ENCODE peak calls at places on chromosomes 16 and 17, in six cellular contexts. A is T-helper 9 cell, R is H7, I is anterior cingulate cortex, H is KG1, F is esophagus squamous epithelium. L is an unnamed sample.

GRCh38 chr17:20995873-20996723 is 46.7 kb downstream of the USP22 start:
- DNase-seq in R (no peak), H (no peak), I (no peak), A (no peak), F (no peak), L (no peak)

GRCh38 chr17:82864721-82865240 is 25.0 kb upstream of the ZNF750 start:
- DNase-seq in H (no peak), F (no peak), I (no peak), R (no peak), A (no peak), L (no peak)

GRCh38 chr16:89837014-89837546 is 8.8 kb downstream of the SPIRE2 start:
- DNase-seq in R (peak), A (no peak), F (no peak), H (no peak), I (no peak), L (no peak)

GRCh38 chr16:78980825-78981224 is 619.7 kb downstream of the MAF start:
- DNase-seq in R (no peak), I (no peak), H (no peak), F (no peak), A (no peak), L (no peak)

GRCh38 chr17:80272366-80272765 is 11.7 kb downstream of the RNF213 start:
- DNase-seq in H (no peak), A (no peak), R (peak), F (no peak), I (no peak), L (no peak)

GRCh38 chr16:5070431-5071186 is 1.0 kb upstream of the ALG1 start:
- DNase-seq in F (no peak), I (no peak), H (no peak), R (peak), A (no peak), L (no peak)

GRCh38 chr17:72560303-72561247 is 439.8 kb downstream of the SOX9 start:
- DNase-seq in H (peak), F (no peak), A (peak), I (peak), R (peak), L (no peak)

GRCh38 chr16:67641779-67642708 is 2.9 kb upstream of the CARMIL2 start:
- DNase-seq in A (no peak), R (peak), I (peak), H (no peak), F (no peak), L (peak)

GRCh38 chr16:56312556-56312955 is 112.8 kb downstream of the AMFR start:
- DNase-seq in I (no peak), R (no peak), A (no peak), H (no peak), F (no peak), L (no peak)

GRCh38 chr17:60305141-60305540 is 86.8 kb downstream of the USP32 start:
- DNase-seq in A (no peak), F (no peak), I (peak), H (peak), R (no peak), L (no peak)

GRCh38 chr17:43431741-43432523 is 33.1 kb downstream of the ARL4D start:
- DNase-seq in I (no peak), F (no peak), A (no peak), R (peak), H (no peak), L (no peak)

GRCh38 chr17:36931697-36932382 is 5.4 kb upstream of the LHX1 start:
- DNase-seq in H (no peak), F (no peak), A (no peak), I (no peak), R (peak), L (no peak)

GRCh38 chr16:22400899-22401298 is 26.5 kb upstream of the CDR2 start:
- DNase-seq in H (no peak), R (no peak), I (no peak), F (no peak), A (no peak), L (no peak)

GRCh38 chr17:42775534-42776098 is 2.4 kb downstream of the VPS25 start:
- DNase-seq in R (no peak), H (no peak), A (no peak), I (no peak), F (no peak), L (no peak)

GRCh38 chr17:75011788-75012319 is 616 bp upstream of the MRPL58 start:
- DNase-seq in F (no peak), I (peak), H (no peak), A (no peak), R (peak), L (peak)

GRCh38 chr17:50575581-50576210 is 15.2 kb downstream of the CACNA1G start:
- DNase-seq in F (no peak), I (no peak), R (peak), A (no peak), H (no peak), L (no peak)

GRCh38 chr16:88639231-88640038 is 1.1 kb downstream of the IL17C start:
- DNase-seq in R (peak), A (no peak), F (no peak), H (no peak), I (no peak), L (no peak)

GRCh38 chr17:81733507-81734404 is 21.7 kb downstream of the SLC25A10 start:
- DNase-seq in H (peak), R (peak), A (peak), I (peak), F (no peak), L (peak)

GRCh38 chr17:64596988-64597387 is 65.1 kb downstream of the SMURF2 start:
- DNase-seq in R (no peak), F (no peak), A (no peak), I (no peak), H (no peak), L (no peak)

GRCh38 chr16:84827131-84827574 is 7.4 kb downstream of the CRISPLD2 start:
- DNase-seq in R (no peak), F (no peak), H (no peak), I (no peak), A (no peak), L (no peak)

GRCh38 chr17:64769712-64770111 is 107.6 kb upstream of the SMURF2 start:
- DNase-seq in F (no peak), I (no peak), H (no peak), R (no peak), A (no peak), L (no peak)

GRCh38 chr16:66515543-66516171 is 34.3 kb downstream of the TK2 start:
- DNase-seq in R (peak), F (no peak), A (no peak), I (peak), H (no peak), L (no peak)

GRCh38 chr17:67479119-67479517 is 102.0 kb downstream of the PITPNC1 start:
- DNase-seq in I (no peak), H (no peak), R (no peak), A (no peak), F (no peak), L (no peak)

GRCh38 chr17:64202683-64203430 is 60.2 kb downstream of the TEX2 start:
- DNase-seq in A (no peak), H (no peak), I (peak), F (no peak), R (no peak), L (no peak)

GRCh38 chr17:39169101-39169500 is 3.1 kb upstream of the ARL5C start:
- DNase-seq in H (no peak), I (no peak), F (no peak), R (no peak), A (no peak), L (no peak)

GRCh38 chr16:85665929-85666328 is 22.8 kb downstream of the GINS2 start:
- DNase-seq in I (peak), H (no peak), F (no peak), A (no peak), R (peak), L (no peak)

GRCh38 chr17:67076290-67076689 is 31.9 kb downstream of the CACNG1 start:
- DNase-seq in R (no peak), A (no peak), I (no peak), H (no peak), F (no peak), L (no peak)

GRCh38 chr16:84475643-84476240 is 28.7 kb downstream of the MEAK7 start:
- DNase-seq in H (no peak), I (no peak), A (no peak), F (no peak), R (no peak), L (no peak)

GRCh38 chr17:63491976-63492575 is 15.2 kb downstream of the ACE start:
- DNase-seq in H (no peak), F (no peak), R (peak), A (no peak), I (no peak), L (no peak)

GRCh38 chr17:58531661-58532554 is 17.5 kb upstream of the MTMR4 start:
- DNase-seq in F (no peak), H (no peak), I (peak), A (peak), R (peak), L (no peak)

GRCh38 chr16:4315185-4316102 is at the start of gene GLIS2:
- DNase-seq in I (peak), F (no peak), R (peak), A (peak), H (no peak), L (no peak)

GRCh38 chr16:89934611-89935553 is 11.7 kb downstream of the TUBB3 start:
- DNase-seq in A (no peak), I (no peak), F (no peak), H (no peak), R (no peak), L (no peak)

GRCh38 chr17:8140413-8141029 is 11.7 kb downstream of the PER1 start:
- DNase-seq in F (no peak), R (no peak), I (no peak), H (no peak), A (no peak), L (no peak)

L was measured in cerebellar nuclear complex.